ENCODE peak calls at places on chromosomes 12 and 14, in five cellular contexts. S is heart right ventricle, L is lower leg skin, G is GM12878, Y is AG04450. J is an unnamed sample.

GRCh38 chr14:92463141-92463540 is 50.4 kb upstream of the RIN3 start:
- DNase-seq in L (peak), Y (no peak), G (no peak), S (no peak), J (no peak)

GRCh38 chr12:1661553-1662335 is 29.1 kb upstream of the ADIPOR2 start:
- DNase-seq in Y (peak), L (peak), S (peak), G (peak), J (peak)

GRCh38 chr14:104280902-104281767 is 142.7 kb downstream of the KIF26A start:
- DNase-seq in S (no peak), G (no peak), Y (no peak), L (peak), J (no peak)

GRCh38 chr12:96883571-96883970 is 23.5 kb upstream of the NEDD1 start:
- DNase-seq in S (no peak), Y (peak), G (no peak), L (no peak), J (no peak)

GRCh38 chr12:12070674-12071661 is at the start of gene BCL2L14:
- DNase-seq in L (no peak), Y (no peak), G (peak), S (no peak), J (no peak)

GRCh38 chr14:89418452-89418851 is 1.4 kb upstream of the FOXN3 start:
- DNase-seq in L (no peak), S (no peak), Y (no peak), G (no peak), J (no peak)

GRCh38 chr14:95440951-95441350 is 75.5 kb downstream of the SYNE3 start:
- DNase-seq in L (no peak), G (no peak), Y (no peak), S (no peak), J (no peak)

GRCh38 chr12:46149905-46150304 is 118.9 kb downstream of the SLC38A1 start:
- DNase-seq in G (no peak), Y (no peak), S (no peak), L (no peak), J (no peak)

GRCh38 chr14:20623798-20624197 is 17.7 kb downstream of the OR6S1 start:
- DNase-seq in L (no peak), G (no peak), Y (no peak), S (no peak), J (no peak)

GRCh38 chr14:31124197-31124596 is 83.4 kb downstream of the HECTD1 start:
- DNase-seq in G (no peak), L (no peak), Y (no peak), S (no peak), J (no peak)

GRCh38 chr12:46950116-46950515 is 124.3 kb upstream of the SLC38A4 start:
- DNase-seq in L (no peak), Y (no peak), S (no peak), G (no peak), J (no peak)

GRCh38 chr12:120346031-120346430 is 18.5 kb upstream of the PLA2G1B start:
- DNase-seq in S (no peak), Y (no peak), G (no peak), L (no peak), J (no peak)

GRCh38 chr12:120343692-120344091 is 16.1 kb upstream of the PLA2G1B start:
- DNase-seq in L (no peak), G (no peak), S (no peak), Y (no peak), J (no peak)

GRCh38 chr12:120347766-120348165 is 20.2 kb upstream of the PLA2G1B start:
- DNase-seq in Y (no peak), L (no peak), S (no peak), G (no peak), J (no peak)

GRCh38 chr12:120342567-120343537 is 15.3 kb upstream of the PLA2G1B start:
- DNase-seq in G (no peak), S (no peak), Y (no peak), L (no peak), J (no peak)

DNA sequence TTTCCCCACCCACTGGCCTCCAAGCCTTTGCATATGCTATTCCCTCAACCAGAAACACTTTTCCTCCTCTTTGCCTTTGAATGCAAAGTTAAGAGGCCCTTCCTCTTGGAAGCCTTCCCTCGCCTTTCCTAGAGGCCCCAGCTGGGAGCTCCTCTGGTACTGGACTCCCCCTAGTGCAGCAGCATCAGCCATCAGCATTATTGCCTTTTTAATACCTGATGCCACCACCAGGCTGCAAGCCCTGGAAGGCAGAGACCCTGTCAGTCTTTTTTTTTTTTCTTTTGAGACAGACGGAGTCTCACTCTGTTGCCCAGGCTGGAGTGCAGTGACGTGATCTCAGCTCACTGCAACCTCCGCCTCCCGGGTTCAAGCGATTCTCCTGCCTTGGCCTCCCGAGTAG is 19.1 kb upstream of the PLA2G1B start:
- DNase-seq in G (no peak), L (no peak), S (no peak), Y (no peak), J (no peak)
- TF ChIP-seq CTCF in G (no peak), L (no peak), S (no peak), Y (peak), J (no peak)

GRCh38 chr14:100529561-100530031 is 57.6 kb downstream of the BEGAIN start:
- DNase-seq in G (no peak), S (peak), L (peak), Y (no peak), J (no peak)
- TF ChIP-seq CTCF in G (no peak), S (no peak), L (no peak), Y (no peak), J (no peak)

GRCh38 chr14:76564471-76565119 is 188.7 kb downstream of the ESRRB start:
- DNase-seq in G (no peak), S (no peak), Y (no peak), L (no peak), J (no peak)
- TF ChIP-seq CTCF in G (peak), S (no peak), Y (no peak), L (no peak), J (no peak)

GRCh38 chr14:28083456-28083855 is 683.1 kb upstream of the FOXG1 start:
- DNase-seq in G (no peak), S (no peak), Y (no peak), L (no peak), J (no peak)
- TF ChIP-seq CTCF in G (no peak), S (no peak), Y (no peak), L (no peak), J (no peak)

DNA sequence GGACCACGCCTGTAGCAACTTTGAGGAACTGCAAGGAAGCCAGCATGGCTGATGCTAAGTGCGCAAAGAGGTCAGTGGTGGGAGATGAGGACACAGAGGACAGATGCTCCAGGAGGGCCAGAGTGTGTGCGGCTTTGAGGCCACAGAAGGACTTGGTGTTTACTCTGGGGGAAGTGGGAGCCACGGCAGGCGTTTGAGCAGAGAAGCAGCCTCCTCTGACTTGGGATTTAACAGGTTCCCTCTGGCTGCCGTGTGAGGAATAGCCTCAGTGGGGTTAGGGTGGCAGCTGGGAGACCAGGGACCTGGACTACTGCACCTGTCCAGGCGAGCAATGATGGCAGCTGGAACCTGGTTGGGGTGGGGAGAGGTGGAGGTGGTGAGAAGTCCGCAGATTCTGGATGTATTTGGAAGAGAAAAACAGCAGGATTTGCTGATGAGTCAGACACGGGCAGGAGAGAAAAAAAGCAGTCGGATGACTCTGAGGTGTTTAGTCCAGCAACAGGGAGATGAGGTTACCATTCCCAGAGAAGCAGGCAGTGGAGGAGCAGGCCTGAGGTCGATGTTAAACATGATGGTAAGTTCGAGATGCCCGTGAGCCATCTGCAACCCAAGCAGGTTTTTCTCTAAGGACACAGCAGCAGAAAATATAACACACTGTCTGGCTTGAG is 143.5 kb downstream of the SCARB1 start:
- DNase-seq in L (no peak), Y (no peak), S (no peak), G (no peak), J (no peak)
- TF ChIP-seq CTCF in L (no peak), Y (peak), S (peak), G (no peak), J (peak)

GRCh38 chr14:45287609-45288008 is 34.6 kb upstream of the MIS18BP1 start:
- DNase-seq in S (no peak), L (no peak), G (no peak), Y (no peak), J (no peak)
- TF ChIP-seq CTCF in S (no peak), L (no peak), G (no peak), Y (no peak), J (no peak)

GRCh38 chr12:95571369-95571768 is 20.1 kb upstream of the USP44 start:
- DNase-seq in Y (no peak), G (no peak), L (no peak), S (no peak), J (no peak)
- TF ChIP-seq CTCF in Y (no peak), G (no peak), L (no peak), S (no peak), J (no peak)

GRCh38 chr12:91367234-91367849 is 184.7 kb upstream of the DCN start:
- DNase-seq in L (no peak), G (no peak), Y (no peak), S (no peak), J (no peak)
- TF ChIP-seq CTCF in L (no peak), G (peak), Y (peak), S (peak), J (peak)

J was measured in AG09309.